ENCODE peak calls at places on chromosomes 1 and 21, in seven cellular contexts. M is cardiac muscle cell; D is naive thymus-derived CD8-positive, alpha-beta T cell; K is caudate nucleus; F is RWPE1; U is gastrocnemius medialis; Z is Caki2. E is an unnamed sample.
A peak's percentile ranks its signal among the peaks of the same experiment; 100 is the strongest.

GRCh38 chr1:165364432-165365133 is 8.1 kb upstream of the LMX1A start:
- DNase-seq in K (no peak), U (peak; percentile 90), D (no peak), Z (no peak), F (peak; percentile 81), M (no peak), E (no peak)

GRCh38 chr1:29973406-29973805 is 737.1 kb downstream of the PTPRU start:
- DNase-seq in F (no peak), Z (peak; percentile 32), K (no peak), M (no peak), U (no peak), D (no peak), E (no peak)

GRCh38 chr21:31284797-31285397 is 59.2 kb downstream of the TIAM1 start:
- DNase-seq in F (peak; percentile 17), D (no peak), Z (no peak), K (no peak), M (peak; percentile 62), U (no peak), E (no peak)

GRCh38 chr1:223496883-223497282 is 103.7 kb downstream of the CCDC185 start:
- DNase-seq in U (no peak), Z (peak; percentile 8), K (no peak), M (no peak), F (no peak), D (no peak), E (no peak)

GRCh38 chr1:25799758-25800537 is at the start of gene SELENON:
- DNase-seq in D (peak; percentile 43), U (peak; percentile 42), Z (no peak), F (peak; percentile 45), M (peak; percentile 78), K (no peak), E (no peak)

GRCh38 chr1:204288061-204288588 is 71.6 kb downstream of the PLEKHA6 start:
- DNase-seq in Z (peak; percentile 99), D (no peak), F (peak; percentile 99), M (peak; percentile 65), U (peak; percentile 68), K (no peak), E (no peak)

GRCh38 chr1:73401666-73402065 is 796.3 kb downstream of the LRRIQ3 start:
- DNase-seq in K (no peak), M (no peak), Z (no peak), F (no peak), D (no peak), U (no peak), E (no peak)

GRCh38 chr1:15352122-15352957 is 57.3 kb upstream of the EFHD2 start:
- DNase-seq in Z (peak; percentile 83), U (no peak), D (no peak), F (peak; percentile 95), K (no peak), M (peak; percentile 62), E (peak; percentile 15)

GRCh38 chr1:26996024-26996423 is 2.5 kb downstream of the TRNP1 start:
- DNase-seq in D (no peak), Z (no peak), M (peak; percentile 40), K (no peak), F (peak; percentile 89), U (no peak), E (no peak)